ENCODE peak calls at places on chromosomes 7 and 10, in ten cellular contexts. One of them, this sample, is unnamed. For H3K27me3, the result is how much of the 10 kb centered on the place peaks cover.

GRCh38 chr7:4325732-4326131 is 356.4 kb upstream of the FOXK1 start:
- DNase-seq in PC-9: no peak
- DNase-seq in tibial nerve: no peak
- DNase-seq in lower lobe of right lung: peak
- DNase-seq in mesendoderm: no peak
- DNase-seq in thoracic aorta: no peak
- DNase-seq in breast epithelium: no peak
- DNase-seq in osteoblast: no peak
- DNase-seq in hepatocyte: no peak
- DNase-seq in Panc1: no peak
- DNase-seq in this sample: no peak

GRCh38 chr10:124225029-124225467 is 131.7 kb upstream of the CHST15 start:
- DNase-seq in tibial nerve: no peak
- DNase-seq in hepatocyte: no peak
- DNase-seq in PC-9: no peak
- DNase-seq in Panc1: no peak
- DNase-seq in thoracic aorta: no peak
- DNase-seq in breast epithelium: no peak
- DNase-seq in mesendoderm: no peak
- DNase-seq in lower lobe of right lung: no peak
- DNase-seq in osteoblast: peak
- DNase-seq in this sample: no peak

GRCh38 chr10:7407368-7408002 is 3.3 kb downstream of the SFMBT2 start:
- DNase-seq in Panc1: no peak
- DNase-seq in osteoblast: no peak
- DNase-seq in PC-9: no peak
- DNase-seq in thoracic aorta: no peak
- DNase-seq in hepatocyte: peak
- DNase-seq in lower lobe of right lung: no peak
- DNase-seq in tibial nerve: no peak
- DNase-seq in breast epithelium: no peak
- DNase-seq in mesendoderm: peak
- DNase-seq in this sample: peak

GRCh38 chr7:157006205-157006747 is 4.2 kb downstream of the MNX1 start:
- DNase-seq in tibial nerve: no peak
- DNase-seq in Panc1: no peak
- DNase-seq in mesendoderm: peak
- DNase-seq in PC-9: no peak
- DNase-seq in thoracic aorta: no peak
- DNase-seq in breast epithelium: no peak
- DNase-seq in osteoblast: peak
- DNase-seq in hepatocyte: no peak
- DNase-seq in lower lobe of right lung: no peak
- DNase-seq in this sample: peak

GRCh38 chr10:113287592-113287991 is 265.3 kb upstream of the HABP2 start:
- DNase-seq in mesendoderm: no peak
- DNase-seq in PC-9: no peak
- DNase-seq in hepatocyte: no peak
- DNase-seq in tibial nerve: no peak
- DNase-seq in thoracic aorta: no peak
- DNase-seq in breast epithelium: no peak
- DNase-seq in lower lobe of right lung: no peak
- DNase-seq in Panc1: no peak
- DNase-seq in osteoblast: no peak
- DNase-seq in this sample: no peak

GRCh38 chr10:129861776-129862530 is 102.1 kb downstream of the EBF3 start:
- DNase-seq in PC-9: no peak
- DNase-seq in osteoblast: no peak
- DNase-seq in hepatocyte: no peak
- DNase-seq in lower lobe of right lung: no peak
- DNase-seq in mesendoderm: no peak
- DNase-seq in tibial nerve: peak
- DNase-seq in thoracic aorta: no peak
- DNase-seq in breast epithelium: no peak
- DNase-seq in Panc1: no peak
- DNase-seq in this sample: no peak

GRCh38 chr10:69703766-69704191 is 73.7 kb downstream of the FAM241B start:
- DNase-seq in Panc1: no peak
- DNase-seq in tibial nerve: no peak
- DNase-seq in mesendoderm: no peak
- DNase-seq in breast epithelium: no peak
- DNase-seq in osteoblast: no peak
- DNase-seq in hepatocyte: no peak
- DNase-seq in lower lobe of right lung: no peak
- DNase-seq in PC-9: no peak
- DNase-seq in thoracic aorta: no peak
- DNase-seq in this sample: no peak

GRCh38 chr10:84762754-84763394 is 434.5 kb downstream of the CCSER2 start:
- DNase-seq in hepatocyte: no peak
- DNase-seq in Panc1: no peak
- DNase-seq in mesendoderm: peak
- DNase-seq in tibial nerve: no peak
- DNase-seq in osteoblast: no peak
- DNase-seq in PC-9: no peak
- DNase-seq in lower lobe of right lung: no peak
- DNase-seq in thoracic aorta: no peak
- DNase-seq in breast epithelium: no peak
- DNase-seq in this sample: peak

GRCh38 chr7:1233328-1234048 is 816 bp downstream of the UNCX start:
- DNase-seq in lower lobe of right lung: no peak
- DNase-seq in mesendoderm: peak
- DNase-seq in Panc1: no peak
- DNase-seq in hepatocyte: no peak
- DNase-seq in breast epithelium: no peak
- DNase-seq in osteoblast: peak
- DNase-seq in thoracic aorta: no peak
- DNase-seq in tibial nerve: no peak
- DNase-seq in PC-9: no peak
- DNase-seq in this sample: peak

GRCh38 chr7:158816995-158817394 is 12.3 kb downstream of the ESYT2 start:
- DNase-seq in lower lobe of right lung: peak
- DNase-seq in hepatocyte: peak
- DNase-seq in breast epithelium: peak
- DNase-seq in PC-9: peak
- DNase-seq in tibial nerve: no peak
- DNase-seq in Panc1: no peak
- DNase-seq in mesendoderm: peak
- DNase-seq in osteoblast: no peak
- DNase-seq in thoracic aorta: no peak
- DNase-seq in this sample: peak

GRCh38 chr7:40889099-40889498 is 754.3 kb downstream of the SUGCT start:
- DNase-seq in lower lobe of right lung: no peak
- DNase-seq in thoracic aorta: no peak
- DNase-seq in hepatocyte: no peak
- DNase-seq in PC-9: no peak
- DNase-seq in tibial nerve: no peak
- DNase-seq in osteoblast: no peak
- DNase-seq in breast epithelium: no peak
- DNase-seq in mesendoderm: no peak
- DNase-seq in Panc1: no peak
- DNase-seq in this sample: no peak

GRCh38 chr7:27346531-27347260 is 104.1 kb downstream of the EVX1 start:
- DNase-seq in hepatocyte: peak
- DNase-seq in tibial nerve: peak
- DNase-seq in breast epithelium: peak
- DNase-seq in lower lobe of right lung: no peak
- DNase-seq in thoracic aorta: no peak
- DNase-seq in mesendoderm: peak
- DNase-seq in Panc1: peak
- DNase-seq in PC-9: peak
- DNase-seq in osteoblast: peak
- DNase-seq in this sample: peak

GRCh38 chr7:103344453-103345149 is at the start of gene DNAJC2:
- DNase-seq in lower lobe of right lung: peak
- DNase-seq in tibial nerve: peak
- DNase-seq in mesendoderm: peak
- DNase-seq in Panc1: peak
- DNase-seq in breast epithelium: peak
- DNase-seq in PC-9: peak
- DNase-seq in hepatocyte: peak
- DNase-seq in osteoblast: peak
- DNase-seq in thoracic aorta: peak
- DNase-seq in this sample: peak

GRCh38 chr10:90051053-90051452 is 349.7 kb downstream of the KIF20B start:
- DNase-seq in osteoblast: no peak
- DNase-seq in lower lobe of right lung: no peak
- DNase-seq in tibial nerve: no peak
- DNase-seq in hepatocyte: no peak
- DNase-seq in breast epithelium: no peak
- DNase-seq in mesendoderm: no peak
- DNase-seq in thoracic aorta: no peak
- DNase-seq in Panc1: no peak
- DNase-seq in PC-9: no peak
- DNase-seq in this sample: no peak

GRCh38 chr10:130728531-130729215 is 582.8 kb downstream of the TCERG1L start:
- DNase-seq in osteoblast: no peak
- DNase-seq in PC-9: no peak
- DNase-seq in lower lobe of right lung: no peak
- DNase-seq in Panc1: no peak
- DNase-seq in tibial nerve: no peak
- DNase-seq in breast epithelium: no peak
- DNase-seq in thoracic aorta: no peak
- DNase-seq in mesendoderm: no peak
- DNase-seq in hepatocyte: no peak
- DNase-seq in this sample: no peak

GRCh38 chr7:94510582-94511456 is 1.2 kb downstream of the CASD1 start:
- DNase-seq in thoracic aorta: no peak
- DNase-seq in mesendoderm: peak
- DNase-seq in PC-9: peak
- DNase-seq in hepatocyte: peak
- DNase-seq in breast epithelium: peak
- DNase-seq in Panc1: no peak
- DNase-seq in osteoblast: peak
- DNase-seq in tibial nerve: peak
- DNase-seq in lower lobe of right lung: peak
- DNase-seq in this sample: no peak

DNA sequence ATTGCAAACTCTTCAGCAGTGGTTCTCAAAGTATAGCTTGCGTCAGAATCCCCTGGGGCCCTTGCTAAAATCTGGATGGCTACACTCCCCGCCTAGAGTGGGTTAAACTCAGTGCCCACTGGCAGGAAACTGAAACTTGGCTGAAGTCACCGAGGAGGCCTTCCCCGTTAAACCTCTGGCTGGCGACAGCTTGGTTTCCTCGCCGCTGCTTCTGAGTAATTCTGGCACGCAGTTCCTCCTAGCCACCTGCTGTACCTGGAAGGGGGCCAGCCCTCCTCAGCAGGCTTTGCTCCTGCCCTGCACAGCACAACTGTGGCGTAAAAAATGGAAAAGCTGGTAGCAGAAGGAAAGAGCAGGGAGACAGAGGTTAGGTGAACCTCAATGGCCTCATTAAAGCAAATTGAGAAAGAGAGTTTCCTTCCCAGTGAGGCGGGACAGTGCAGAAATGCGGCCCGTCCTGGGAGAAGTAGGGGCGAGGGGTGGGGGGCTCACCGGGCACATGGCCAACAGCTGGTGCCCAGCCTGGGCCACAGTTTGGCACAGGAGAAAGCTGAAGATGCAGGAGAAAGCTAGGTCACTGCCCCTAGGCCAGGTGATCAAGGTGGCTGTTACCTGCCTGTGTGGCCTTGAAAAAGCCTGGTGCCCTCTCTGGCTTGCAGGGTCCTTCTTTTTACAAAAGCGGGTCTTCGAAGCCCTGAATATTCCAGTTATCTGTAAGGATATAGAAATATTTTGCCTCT is 46.6 kb downstream of the ALOX5 start:
- DNase-seq in mesendoderm: no peak
- DNase-seq in thoracic aorta: no peak
- DNase-seq in hepatocyte: no peak
- DNase-seq in tibial nerve: peak
- DNase-seq in lower lobe of right lung: peak
- DNase-seq in PC-9: peak
- DNase-seq in osteoblast: no peak
- DNase-seq in breast epithelium: peak
- DNase-seq in Panc1: no peak
- DNase-seq in this sample: peak
- H3K4me3 ChIP-seq in mesendoderm: no peak
- H3K4me3 ChIP-seq in thoracic aorta: peak
- H3K4me3 ChIP-seq in hepatocyte: no peak
- H3K4me3 ChIP-seq in tibial nerve: no peak
- H3K4me3 ChIP-seq in lower lobe of right lung: peak
- H3K4me3 ChIP-seq in PC-9: no peak
- H3K4me3 ChIP-seq in osteoblast: no peak
- H3K4me3 ChIP-seq in breast epithelium: no peak
- H3K4me3 ChIP-seq in Panc1: no peak
- H3K4me3 ChIP-seq in this sample: no peak

GRCh38 chr7:155523168-155523675 is 23.1 kb downstream of the CNPY1 start:
- DNase-seq in tibial nerve: no peak
- DNase-seq in breast epithelium: no peak
- DNase-seq in thoracic aorta: no peak
- DNase-seq in hepatocyte: no peak
- DNase-seq in PC-9: no peak
- DNase-seq in mesendoderm: no peak
- DNase-seq in lower lobe of right lung: no peak
- DNase-seq in Panc1: no peak
- DNase-seq in osteoblast: no peak
- DNase-seq in this sample: no peak
- H3K27me3 ChIP-seq in tibial nerve: under half
- H3K27me3 ChIP-seq in breast epithelium: under half
- H3K27me3 ChIP-seq in thoracic aorta: under half
- H3K27me3 ChIP-seq in hepatocyte: half or more
- H3K27me3 ChIP-seq in PC-9: half or more
- H3K27me3 ChIP-seq in mesendoderm: under half
- H3K27me3 ChIP-seq in lower lobe of right lung: under half
- H3K27me3 ChIP-seq in Panc1: under half
- H3K27me3 ChIP-seq in osteoblast: under half
- H3K27me3 ChIP-seq in this sample: under half

GRCh38 chr10:119222966-119223386 is 15.6 kb downstream of the GRK5 start:
- DNase-seq in mesendoderm: no peak
- DNase-seq in Panc1: no peak
- DNase-seq in tibial nerve: no peak
- DNase-seq in PC-9: no peak
- DNase-seq in osteoblast: peak
- DNase-seq in thoracic aorta: no peak
- DNase-seq in hepatocyte: no peak
- DNase-seq in lower lobe of right lung: no peak
- DNase-seq in breast epithelium: no peak
- DNase-seq in this sample: no peak
- H3K4me3 ChIP-seq in mesendoderm: no peak
- H3K4me3 ChIP-seq in Panc1: peak
- H3K4me3 ChIP-seq in tibial nerve: no peak
- H3K4me3 ChIP-seq in PC-9: no peak
- H3K4me3 ChIP-seq in osteoblast: no peak
- H3K4me3 ChIP-seq in thoracic aorta: peak
- H3K4me3 ChIP-seq in hepatocyte: no peak
- H3K4me3 ChIP-seq in lower lobe of right lung: peak
- H3K4me3 ChIP-seq in breast epithelium: no peak
- H3K4me3 ChIP-seq in this sample: no peak

DNA sequence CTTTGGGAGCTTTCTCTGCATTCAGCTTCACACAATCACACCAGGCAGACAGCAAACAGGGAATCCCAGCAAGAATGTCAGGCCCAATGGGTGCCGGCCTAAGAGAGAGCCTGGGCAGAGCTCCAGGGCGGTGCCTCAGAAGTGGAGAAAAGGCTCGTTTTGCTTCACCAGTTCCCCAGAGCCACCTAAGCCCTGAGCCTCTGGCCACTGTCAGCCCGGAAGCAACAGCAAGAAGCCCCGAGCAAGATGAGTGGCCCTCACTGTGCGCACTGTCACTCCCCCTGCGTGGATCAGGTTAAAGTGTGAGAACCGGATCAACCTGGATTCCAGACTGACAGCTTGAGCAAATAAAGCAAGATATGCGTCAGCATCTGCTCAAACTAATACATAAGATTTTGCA is 14.7 kb downstream of the CNPY1 start:
- DNase-seq in hepatocyte: peak
- DNase-seq in thoracic aorta: no peak
- DNase-seq in PC-9: no peak
- DNase-seq in breast epithelium: no peak
- DNase-seq in osteoblast: no peak
- DNase-seq in mesendoderm: no peak
- DNase-seq in tibial nerve: no peak
- DNase-seq in lower lobe of right lung: no peak
- DNase-seq in Panc1: no peak
- DNase-seq in this sample: peak
- H3K27me3 ChIP-seq in hepatocyte: half or more
- H3K27me3 ChIP-seq in thoracic aorta: under half
- H3K27me3 ChIP-seq in PC-9: half or more
- H3K27me3 ChIP-seq in breast epithelium: half or more
- H3K27me3 ChIP-seq in osteoblast: under half
- H3K27me3 ChIP-seq in mesendoderm: under half
- H3K27me3 ChIP-seq in tibial nerve: half or more
- H3K27me3 ChIP-seq in lower lobe of right lung: half or more
- H3K27me3 ChIP-seq in Panc1: under half
- H3K27me3 ChIP-seq in this sample: half or more

This sample was measured in H7.